ENCODE peak calls at places on chromosomes 5 and 9, in four cellular contexts. T is hypothalamus, L is astrocyte, P is HS-5. E is an unnamed sample.

GRCh38 chr5:165029471-165029870 is 1524.1 kb downstream of the MAT2B start:
- DNase-seq in T (peak; percentile 1), L (peak; percentile 23), P (peak; percentile 2), E (peak; percentile 59)

GRCh38 chr5:168409601-168410458 is 76.4 kb upstream of the RARS1 start:
- DNase-seq in T (no peak), L (peak; percentile 90), P (peak; percentile 54), E (no peak)

GRCh38 chr9:136621019-136621733 is 41.5 kb upstream of the EGFL7 start:
- DNase-seq in T (no peak), L (no peak), P (no peak), E (no peak)

GRCh38 chr9:131045300-131046092 is 36.5 kb downstream of the LAMC3 start:
- DNase-seq in T (no peak), L (no peak), P (no peak), E (no peak)

GRCh38 chr9:107093365-107094060 is 189.6 kb upstream of the RAD23B start:
- DNase-seq in T (no peak), L (no peak), P (no peak), E (no peak)

GRCh38 chr9:93198117-93198838 is 14.3 kb downstream of the WNK2 start:
- DNase-seq in T (no peak), L (no peak), P (no peak), E (no peak)

GRCh38 chr5:172008689-172009141 is 2.3 kb upstream of the FBXW11 start:
- DNase-seq in T (no peak), L (peak; percentile 76), P (no peak), E (no peak)

GRCh38 chr5:54620583-54620933 is 103.0 kb downstream of the SNX18 start:
- DNase-seq in T (no peak), L (no peak), P (no peak), E (no peak)

GRCh38 chr5:160231789-160232342 is 2.6 kb downstream of the FABP6 start:
- DNase-seq in T (no peak), L (no peak), P (no peak), E (no peak)

GRCh38 chr9:110900917-110901316 is 137.4 kb downstream of the LPAR1 start:
- DNase-seq in T (no peak), L (no peak), P (no peak), E (no peak)

GRCh38 chr5:17248999-17249634 is 31.7 kb downstream of the BASP1 start:
- DNase-seq in T (no peak), L (peak; percentile 99), P (peak; percentile 99), E (peak; percentile 60)

GRCh38 chr5:9288234-9288633 is 257.6 kb downstream of the SEMA5A start:
- DNase-seq in T (peak; percentile 23), L (no peak), P (no peak), E (no peak)

GRCh38 chr9:130030821-130031481 is 12.0 kb downstream of the FNBP1 start:
- DNase-seq in T (no peak), L (no peak), P (no peak), E (no peak)

GRCh38 chr9:33329996-33330395 is 39.7 kb downstream of the NFX1 start:
- DNase-seq in T (no peak), L (peak; percentile 58), P (no peak), E (peak; percentile 20)

GRCh38 chr9:113997610-113998009 is 80.5 kb downstream of the AMBP start:
- DNase-seq in T (no peak), L (no peak), P (no peak), E (no peak)

GRCh38 chr9:133484671-133485437 is 6.0 kb upstream of the SLC2A6 start:
- DNase-seq in T (no peak), L (no peak), P (no peak), E (no peak)

E was measured in hepatocyte.